ENCODE peak calls at places on chromosomes 4 and X, in eight cellular contexts. O is pancreas, I is stomach, Y is NB4, W is brain microvascular endothelial cell, Z is fibroblast of lung, T is heart left ventricle, D is body of pancreas. F is an unnamed sample.

GRCh38 chrX:5683996-5684395 is 544.7 kb downstream of the NLGN4X start:
- DNase-seq in Y (no peak), T (no peak), W (no peak), I (no peak), D (no peak), Z (no peak), O (no peak), F (no peak)

GRCh38 chr4:6472387-6473263 is at the start of gene PPP2R2C:
- DNase-seq in T (no peak), D (no peak), O (no peak), Y (no peak), I (no peak), Z (no peak), W (no peak), F (no peak)

GRCh38 chr4:122857160-122857559 is 30.5 kb downstream of the FGF2 start:
- DNase-seq in T (no peak), I (no peak), W (no peak), O (no peak), Y (no peak), Z (no peak), D (no peak), F (no peak)

GRCh38 chr4:17010426-17011087 is 112.1 kb upstream of the LDB2 start:
- DNase-seq in T (no peak), D (no peak), Z (no peak), Y (peak; percentile 59), I (no peak), W (no peak), O (no peak), F (no peak)

GRCh38 chr4:42519803-42520417 is 122.6 kb downstream of the SHISA3 start:
- DNase-seq in O (no peak), W (peak; percentile 47), D (peak; percentile 63), Z (peak; percentile 67), I (peak; percentile 57), T (no peak), Y (peak; percentile 65), F (peak; percentile 77)

GRCh38 chrX:123859409-123859827 is 435 bp upstream of the XIAP start:
- DNase-seq in Y (no peak), T (no peak), O (no peak), D (peak; percentile 78), Z (no peak), W (no peak), I (peak; percentile 76), F (no peak)

GRCh38 chrX:128676651-128677050 is 624.4 kb upstream of the ACTRT1 start:
- DNase-seq in T (no peak), Y (peak; percentile 6), Z (no peak), W (no peak), O (no peak), D (no peak), I (no peak), F (no peak)

GRCh38 chr4:164779811-164780216 is 25.9 kb downstream of the SMIM31 start:
- DNase-seq in I (peak; percentile 37), Z (peak; percentile 54), W (peak; percentile 47), O (peak; percentile 16), T (no peak), Y (peak; percentile 47), D (peak; percentile 19), F (peak; percentile 64)

GRCh38 chrX:65647801-65648200 is 19.7 kb upstream of the MSN start:
- DNase-seq in I (no peak), Z (no peak), T (no peak), O (no peak), W (no peak), D (no peak), Y (no peak), F (no peak)

GRCh38 chr4:86977621-86978184 is 42.9 kb downstream of the AFF1 start:
- DNase-seq in O (no peak), I (no peak), T (no peak), W (peak; percentile 86), Z (peak; percentile 45), Y (peak; percentile 37), D (no peak), F (peak; percentile 70)

GRCh38 chrX:110089656-110090404 is 86.9 kb downstream of the TMEM164 start:
- DNase-seq in T (no peak), W (no peak), D (peak; percentile 52), Z (no peak), O (peak; percentile 75), I (peak; percentile 30), Y (peak; percentile 82), F (peak; percentile 31)

GRCh38 chr4:133565379-133565778 is 416.3 kb downstream of the PCDH10 start:
- DNase-seq in T (no peak), O (no peak), D (no peak), Y (no peak), I (no peak), W (peak; percentile 74), Z (peak; percentile 95), F (peak; percentile 85)

GRCh38 chrX:24396236-24396929 is 35.9 kb downstream of the SUPT20HL1 start:
- DNase-seq in Z (peak; percentile 39), W (peak; percentile 27), I (no peak), D (no peak), O (no peak), T (no peak), Y (peak; percentile 56), F (peak; percentile 66)

GRCh38 chr4:158513246-158513645 is 8.4 kb upstream of the RXFP1 start:
- DNase-seq in T (no peak), I (no peak), Z (no peak), Y (peak; percentile 68), O (no peak), D (no peak), W (no peak), F (no peak)

GRCh38 chr4:65250916-65251315 is 419.4 kb downstream of the EPHA5 start:
- DNase-seq in D (no peak), Z (no peak), W (no peak), O (no peak), I (no peak), T (no peak), Y (no peak), F (no peak)

GRCh38 chrX:13938053-13938765 is 91.5 kb downstream of the GEMIN8 start:
- DNase-seq in Z (peak; percentile 8), Y (peak; percentile 16), D (peak; percentile 39), I (peak; percentile 40), O (peak; percentile 34), T (peak; percentile 56), W (no peak), F (peak; percentile 2)

GRCh38 chr4:89737888-89738287 is 99.1 kb downstream of the SNCA start:
- DNase-seq in W (no peak), D (no peak), I (no peak), O (no peak), Y (no peak), Z (peak; percentile 53), T (no peak), F (peak; percentile 42)

GRCh38 chrX:113644426-113644825 is 803.8 kb upstream of the AMOT start:
- DNase-seq in T (no peak), W (no peak), O (no peak), Z (no peak), Y (no peak), I (no peak), D (no peak), F (peak; percentile 0)

GRCh38 chr4:154643493-154643892 is 31.0 kb upstream of the FGG start:
- DNase-seq in I (no peak), T (no peak), W (no peak), Y (no peak), O (no peak), D (no peak), Z (peak; percentile 6), F (peak; percentile 6)

GRCh38 chrX:154734101-154734781 is 16.6 kb downstream of the GAB3 start:
- DNase-seq in Y (peak; percentile 89), T (peak; percentile 58), O (no peak), W (peak; percentile 80), I (no peak), Z (peak; percentile 83), D (no peak), F (peak; percentile 84)

GRCh38 chrX:154732421-154733071 is 18.3 kb downstream of the GAB3 start:
- DNase-seq in Y (peak; percentile 82), O (no peak), W (peak; percentile 58), I (no peak), D (no peak), Z (no peak), T (no peak), F (peak; percentile 32)

GRCh38 chrX:154733072-154733425 is 17.8 kb downstream of the GAB3 start:
- DNase-seq in T (no peak), Z (peak; percentile 65), O (no peak), Y (no peak), I (no peak), W (peak; percentile 52), D (no peak), F (no peak)

GRCh38 chrX:154738013-154738738 is 12.7 kb downstream of the GAB3 start:
- DNase-seq in Y (peak; percentile 72), D (peak; percentile 15), O (no peak), T (no peak), Z (peak; percentile 85), I (no peak), W (peak; percentile 82), F (peak; percentile 89)

DNA sequence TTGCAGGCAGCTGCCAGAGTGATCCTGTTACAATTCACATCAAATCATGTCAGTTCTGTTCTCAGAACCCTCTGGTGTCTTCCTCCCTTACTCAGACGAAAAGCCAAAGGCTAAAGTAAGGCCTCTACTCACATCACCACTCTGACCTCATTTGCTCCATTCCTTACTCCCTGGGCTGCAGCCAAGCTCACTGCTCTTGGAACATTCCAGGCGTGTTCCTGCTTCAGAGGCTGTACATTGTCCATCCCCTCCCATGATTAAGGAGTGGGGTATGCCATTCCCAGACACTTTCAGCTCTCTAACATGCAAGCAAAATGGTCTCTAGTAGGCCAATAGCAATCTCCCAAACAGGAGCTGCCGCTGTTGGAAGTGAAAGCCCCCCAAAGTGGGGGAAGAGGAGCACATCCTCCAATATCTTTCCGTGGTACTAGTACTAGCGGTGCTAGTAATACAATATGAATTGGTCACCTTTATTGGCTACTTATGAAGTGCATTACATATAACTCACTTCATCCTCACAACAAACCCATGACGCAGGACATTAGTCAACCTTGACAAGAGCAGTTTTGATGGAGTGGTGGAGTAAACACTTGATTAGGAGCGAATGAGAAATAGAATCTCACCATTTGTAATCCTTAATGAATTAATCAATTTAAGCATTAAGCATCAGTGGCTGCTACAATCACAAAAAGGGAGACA is 15.0 kb downstream of the GAB3 start:
- DNase-seq in W (peak; percentile 89), T (peak; percentile 62), O (no peak), Y (no peak), Z (peak; percentile 92), I (no peak), D (peak; percentile 21), F (peak; percentile 94)
- H3K4me3 ChIP-seq in W (no peak overlapping the region), T (no peak overlapping the region), O (no peak overlapping the region), Y (no peak overlapping the region), Z (no peak overlapping the region), I (no peak overlapping the region), D (no peak overlapping the region), F (no peak overlapping the region)

GRCh38 chrX:72299891-72300630 is 5.7 kb downstream of the CITED1 start:
- DNase-seq in Z (no peak), W (no peak), O (no peak), I (no peak), T (no peak), Y (no peak), D (no peak), F (no peak)
- TF ChIP-seq CTCF in Z (no peak), W (no peak), O (no peak), I (no peak), T (no peak), Y (no peak), D (no peak), F (no peak)

GRCh38 chr4:48483006-48483776 is at the start of gene SLC10A4:
- DNase-seq in Z (no peak), I (no peak), Y (peak; percentile 48), D (no peak), O (no peak), T (no peak), W (no peak), F (no peak)
- H3K4me3 ChIP-seq in Z (no peak within 1 kb of the TSS), I (peak within 1 kb of the TSS; percentile 45), Y (peak within 1 kb of the TSS; percentile 46), D (no peak within 1 kb of the TSS), O (no peak within 1 kb of the TSS), T (peak within 1 kb of the TSS; percentile 22), W (peak within 1 kb of the TSS; percentile 27), F (no peak within 1 kb of the TSS)

GRCh38 chrX:104668550-104668949 is 102.6 kb downstream of the IL1RAPL2 start:
- DNase-seq in O (no peak), D (no peak), I (no peak), Y (peak; percentile 16), T (no peak), Z (peak; percentile 0), W (no peak), F (peak; percentile 17)
- TF ChIP-seq CTCF in O (no peak), D (peak; percentile 25), I (no peak), Y (no peak), T (no peak), Z (no peak), W (peak; percentile 17), F (no peak)

F was measured in fibroblast of pulmonary artery.